ENCODE peak calls at places on chromosomes 1 and 21, in eight cellular contexts. O is activated CD4-positive, alpha-beta T cell treated with anti-CD3 and anti-CD28 coated beads for 48 hours; Y is A549; T is stimulated activated naive CD8-positive, alpha-beta T cell treated with anti-CD3 and anti-CD28 coated beads, Interleukin-15, amount 100 ng/mL, for 72 hours; N is endothelial cell; S is GM12865; U is SW480; G is IMR-90. B is an unnamed sample.
A peak's percentile ranks its signal among the peaks of the same experiment; 100 is the strongest.

GRCh38 chr1:200438911-200439310 is 29.1 kb upstream of the ZNF281 start:
- DNase-seq in T (no peak), O (no peak), N (no peak), Y (no peak), S (no peak), G (peak; percentile 84), U (no peak), B (no peak)

GRCh38 chr1:182520746-182521145 is 68.3 kb downstream of the RNASEL start:
- DNase-seq in T (no peak), O (no peak), S (no peak), N (no peak), G (peak; percentile 26), Y (no peak), U (no peak), B (no peak)

GRCh38 chr1:234062166-234062565 is 157.7 kb downstream of the SLC35F3 start:
- DNase-seq in G (no peak), Y (no peak), N (no peak), O (no peak), S (no peak), T (no peak), U (no peak), B (no peak)

GRCh38 chr21:41806773-41807172 is 39.9 kb upstream of the RIPK4 start:
- DNase-seq in Y (no peak), U (no peak), T (no peak), O (no peak), S (no peak), N (no peak), G (no peak), B (no peak)

GRCh38 chr21:46148106-46148505 is 7.3 kb downstream of the FTCD start:
- DNase-seq in O (no peak), Y (no peak), T (no peak), S (no peak), G (no peak), N (no peak), U (no peak), B (no peak)

GRCh38 chr1:208974721-208975120 is 608.8 kb upstream of the CAMK1G start:
- DNase-seq in Y (no peak), T (no peak), G (no peak), S (no peak), U (no peak), O (no peak), N (no peak), B (no peak)

GRCh38 chr1:14128096-14128495 is 428.1 kb downstream of the PRDM2 start:
- DNase-seq in S (no peak), O (no peak), N (no peak), T (no peak), G (no peak), U (no peak), Y (no peak), B (no peak)

GRCh38 chr1:101235696-101236545 is 898 bp upstream of the S1PR1 start:
- DNase-seq in S (peak; percentile 96), O (peak; percentile 84), N (peak; percentile 59), U (peak; percentile 43), Y (no peak), G (peak; percentile 37), T (peak; percentile 79), B (no peak)

GRCh38 chr1:36408479-36408878 is 10.8 kb upstream of the LSM10 start:
- DNase-seq in O (no peak), S (no peak), U (peak; percentile 56), T (no peak), G (peak; percentile 61), N (no peak), Y (no peak), B (no peak)

GRCh38 chr1:8560611-8561544 is 243.0 kb downstream of the SLC45A1 start:
- DNase-seq in S (peak; percentile 64), N (peak; percentile 12), G (peak; percentile 60), O (peak; percentile 18), Y (peak; percentile 15), T (no peak), U (peak; percentile 73), B (no peak)

GRCh38 chr1:1924378-1924777 is 5.3 kb upstream of the TMEM52 start:
- DNase-seq in S (no peak), G (no peak), T (no peak), O (no peak), U (no peak), Y (no peak), N (no peak), B (no peak)

GRCh38 chr1:23964790-23965740 is 5.4 kb downstream of the PNRC2 start:
- DNase-seq in S (peak; percentile 22), G (peak; percentile 61), T (no peak), N (no peak), O (no peak), U (no peak), Y (no peak), B (no peak)

GRCh38 chr1:230188826-230189225 is 121.8 kb downstream of the GALNT2 start:
- DNase-seq in G (no peak), T (no peak), O (no peak), U (no peak), N (no peak), S (no peak), Y (no peak), B (no peak)

GRCh38 chr1:79422726-79423125 is 416.2 kb upstream of the ADGRL4 start:
- DNase-seq in T (no peak), O (no peak), S (no peak), G (no peak), Y (no peak), U (no peak), N (no peak), B (no peak)

GRCh38 chr1:110155878-110156522 is 5.7 kb downstream of the SLC6A17 start:
- DNase-seq in O (peak; percentile 60), Y (no peak), S (peak; percentile 43), G (peak; percentile 63), N (peak; percentile 84), U (peak; percentile 17), T (peak; percentile 30), B (no peak)

GRCh38 chr1:93846151-93846928 is 32.7 kb downstream of the DNTTIP2 start:
- DNase-seq in Y (peak; percentile 68), U (peak; percentile 89), S (peak; percentile 89), T (peak; percentile 85), G (peak; percentile 74), N (peak; percentile 83), O (peak; percentile 82), B (peak; percentile 91)

GRCh38 chr1:9118186-9118585 is 10.7 kb downstream of the GPR157 start:
- DNase-seq in U (no peak), O (no peak), N (no peak), T (no peak), G (no peak), Y (no peak), S (no peak), B (no peak)

GRCh38 chr1:190452272-190452848 is 25.3 kb downstream of the BRINP3 start:
- DNase-seq in U (no peak), S (no peak), N (no peak), G (no peak), T (no peak), O (no peak), Y (no peak), B (no peak)

GRCh38 chr1:19698181-19698580 is 33.5 kb downstream of the HTR6 start:
- DNase-seq in S (peak; percentile 61), Y (no peak), O (no peak), G (no peak), T (no peak), N (no peak), U (no peak), B (no peak)

GRCh38 chr1:76666499-76666898 is 200.8 kb upstream of the ST6GALNAC5 start:
- DNase-seq in O (no peak), Y (no peak), S (no peak), U (no peak), N (no peak), T (no peak), G (no peak), B (no peak)

GRCh38 chr1:8382051-8382505 is 64.2 kb downstream of the SLC45A1 start:
- DNase-seq in O (no peak), N (no peak), G (no peak), Y (no peak), T (no peak), S (no peak), U (no peak), B (no peak)

GRCh38 chr1:15761729-15762128 is 3.1 kb downstream of the FBLIM1 start:
- DNase-seq in G (no peak), O (no peak), N (no peak), T (no peak), Y (no peak), S (no peak), U (no peak), B (no peak)

GRCh38 chr1:151581946-151582345 is 29.9 kb upstream of the SNX27 start:
- DNase-seq in O (no peak), S (no peak), N (no peak), T (no peak), Y (no peak), U (no peak), G (no peak), B (no peak)